ENCODE peak calls at places on chromosomes 1 and 21, in seven cellular contexts. X, I, J, Z, U, F and L are unnamed samples.
A peak's percentile ranks its signal among the peaks of the same experiment; 100 is the strongest.

GRCh38 chr1:39409055-39409816 is 82.2 kb upstream of the BMP8A start:
- DNase-seq in Z (no peak), F (peak; percentile 24), U (no peak), X (peak; percentile 75), J (no peak), I (no peak), L (peak; percentile 69)

GRCh38 chr21:17463441-17463840 is 49.4 kb upstream of the CXADR start:
- DNase-seq in U (no peak), J (no peak), X (no peak), Z (no peak), I (peak; percentile 33), F (no peak), L (no peak)

GRCh38 chr1:64942118-64942517 is 24.2 kb downstream of the JAK1 start:
- DNase-seq in Z (no peak), I (no peak), J (no peak), F (no peak), X (no peak), U (no peak), L (no peak)

GRCh38 chr21:46356005-46356338 is 32.0 kb downstream of the PCNT start:
- DNase-seq in Z (no peak), F (no peak), I (no peak), X (no peak), U (no peak), J (no peak), L (no peak)

GRCh38 chr1:232213928-232214327 is 416.0 kb downstream of the SIPA1L2 start:
- DNase-seq in X (no peak), U (no peak), J (no peak), F (no peak), I (no peak), Z (no peak), L (no peak)

GRCh38 chr1:63674238-63674864 is 81.1 kb downstream of the PGM1 start:
- DNase-seq in Z (peak; percentile 87), F (peak; percentile 59), X (peak; percentile 76), U (peak; percentile 90), J (no peak), I (peak; percentile 59), L (peak; percentile 79)

GRCh38 chr1:198948895-198949659 is 310.2 kb downstream of the PTPRC start:
- DNase-seq in X (no peak), U (no peak), J (no peak), I (no peak), Z (no peak), F (no peak), L (peak; percentile 34)

GRCh38 chr1:89566761-89567174 is 42.1 kb downstream of the LRRC8B start:
- DNase-seq in U (no peak), I (peak; percentile 25), F (no peak), X (peak; percentile 53), Z (no peak), J (no peak), L (peak; percentile 81)

GRCh38 chr1:112614460-112615065 is 4.4 kb downstream of the ST7L start:
- DNase-seq in I (no peak), F (peak; percentile 19), X (peak; percentile 18), Z (peak; percentile 28), J (no peak), U (no peak), L (no peak)

GRCh38 chr1:155197901-155198546 is 9.7 kb downstream of the THBS3 start:
- DNase-seq in U (no peak), Z (no peak), X (no peak), I (no peak), F (no peak), J (no peak), L (peak; percentile 35)

GRCh38 chr1:156705321-156705917 is at the start of gene CRABP2:
- DNase-seq in U (no peak), X (peak; percentile 80), I (peak; percentile 50), J (no peak), Z (no peak), F (peak; percentile 60), L (peak; percentile 55)

GRCh38 chr1:149963358-149963757 is 26.7 kb upstream of the MTMR11 start:
- DNase-seq in U (no peak), X (no peak), J (no peak), Z (no peak), I (no peak), F (no peak), L (no peak)

GRCh38 chr21:28641731-28642130 is 350.9 kb downstream of the LTN1 start:
- DNase-seq in X (no peak), U (no peak), Z (no peak), F (no peak), J (no peak), I (no peak), L (no peak)

GRCh38 chr1:14768589-14769304 is 170.3 kb downstream of the KAZN start:
- DNase-seq in Z (no peak), U (no peak), X (no peak), F (no peak), I (no peak), J (no peak), L (no peak)

GRCh38 chr1:43444151-43444826 is 9.4 kb downstream of the HYI start:
- DNase-seq in J (no peak), I (no peak), F (no peak), Z (no peak), U (no peak), X (no peak), L (no peak)

GRCh38 chr1:187070076-187070475 is 241.3 kb downstream of the PLA2G4A start:
- DNase-seq in U (no peak), Z (peak; percentile 36), X (no peak), F (no peak), J (no peak), I (no peak), L (no peak)

GRCh38 chr1:226649780-226650179 is 89.3 kb downstream of the ITPKB start:
- DNase-seq in U (no peak), Z (peak; percentile 46), F (no peak), I (no peak), J (no peak), X (peak; percentile 14), L (peak; percentile 41)

GRCh38 chr1:26913754-26914619 is at the start of gene NR0B2:
- DNase-seq in I (no peak), X (peak; percentile 99), F (peak; percentile 57), U (no peak), J (no peak), Z (peak; percentile 33), L (peak; percentile 75)

GRCh38 chr1:111203681-111204210 is 3.3 kb upstream of the DENND2D start:
- DNase-seq in F (peak; percentile 15), Z (no peak), I (peak; percentile 73), U (no peak), J (peak; percentile 78), X (peak; percentile 72), L (peak; percentile 89)

GRCh38 chr1:243473281-243474210 is 217.7 kb downstream of the SDCCAG8 start:
- DNase-seq in Z (peak; percentile 49), F (no peak), I (no peak), X (no peak), U (no peak), J (no peak), L (no peak)

GRCh38 chr1:169103443-169103842 is 3.0 kb upstream of the ATP1B1 start:
- DNase-seq in X (peak; percentile 37), J (no peak), Z (no peak), F (no peak), U (no peak), I (no peak), L (no peak)

GRCh38 chr1:50972766-50973165 is 2.7 kb downstream of the CDKN2C start:
- DNase-seq in I (no peak), Z (peak; percentile 18), J (no peak), F (no peak), X (peak; percentile 67), U (no peak), L (no peak)

GRCh38 chr1:26408604-26409003 is 2.0 kb upstream of the LIN28A start:
- DNase-seq in X (no peak), F (no peak), Z (peak; percentile 62), J (peak; percentile 52), I (peak; percentile 79), U (peak; percentile 33), L (peak; percentile 78)

GRCh38 chr21:39952265-39952664 is 85.0 kb downstream of the PCP4 start:
- DNase-seq in J (no peak), U (no peak), I (no peak), X (peak; percentile 52), Z (no peak), F (no peak), L (no peak)

GRCh38 chr1:10057305-10057704 is 24.5 kb downstream of the UBE4B start:
- DNase-seq in I (no peak), X (no peak), U (no peak), J (no peak), F (no peak), Z (peak; percentile 37), L (no peak)

GRCh38 chr1:202858306-202858705 is 30.6 kb downstream of the RABIF start:
- DNase-seq in U (no peak), J (no peak), X (no peak), F (no peak), I (no peak), Z (no peak), L (peak; percentile 56)

GRCh38 chr1:205519541-205520131 is 15.2 kb downstream of the CDK18 start:
- DNase-seq in J (no peak), X (peak; percentile 40), I (no peak), F (no peak), Z (peak; percentile 98), U (peak; percentile 45), L (no peak)